ENCODE peak calls at places on chromosome 2, in six cellular contexts. X, D, G, Z, F and K are unnamed samples.

GRCh38 chr2:169184074-169184473 is 114.7 kb downstream of the DHRS9 start:
- DNase-seq in D (no peak), G (no peak), Z (no peak), F (no peak), X (no peak), K (no peak)

GRCh38 chr2:10405441-10405840 is 42.7 kb downstream of the ODC1 start:
- DNase-seq in Z (no peak), G (no peak), D (peak), X (peak), F (no peak), K (no peak)

GRCh38 chr2:62413116-62413663 is 92.8 kb downstream of the TMEM17 start:
- DNase-seq in D (no peak), G (no peak), F (no peak), Z (no peak), X (no peak), K (no peak)

GRCh38 chr2:40403233-40403841 is 48.6 kb downstream of the SLC8A1 start:
- DNase-seq in G (no peak), F (no peak), Z (no peak), X (peak), D (peak), K (no peak)

GRCh38 chr2:174761837-174762236 is 2.4 kb downstream of the CHRNA1 start:
- DNase-seq in D (no peak), Z (no peak), F (no peak), X (no peak), G (no peak), K (no peak)

GRCh38 chr2:224584111-224584764 is 925 bp downstream of the CUL3 start:
- DNase-seq in X (no peak), Z (peak), D (peak), G (peak), F (peak), K (peak)

GRCh38 chr2:38765551-38765950 is 12.5 kb upstream of the GEMIN6 start:
- DNase-seq in D (no peak), F (no peak), X (no peak), Z (no peak), G (no peak), K (no peak)

GRCh38 chr2:215728504-215729065 is 284.8 kb downstream of the MREG start:
- DNase-seq in X (peak), Z (no peak), D (peak), F (no peak), G (no peak), K (no peak)

GRCh38 chr2:157565550-157565949 is 63.1 kb downstream of the ACVR1C start:
- DNase-seq in D (no peak), Z (no peak), X (no peak), F (no peak), G (no peak), K (no peak)

GRCh38 chr2:5242751-5243150 is 449.4 kb upstream of the SOX11 start:
- DNase-seq in G (no peak), F (no peak), X (no peak), D (no peak), Z (no peak), K (no peak)

DNA sequence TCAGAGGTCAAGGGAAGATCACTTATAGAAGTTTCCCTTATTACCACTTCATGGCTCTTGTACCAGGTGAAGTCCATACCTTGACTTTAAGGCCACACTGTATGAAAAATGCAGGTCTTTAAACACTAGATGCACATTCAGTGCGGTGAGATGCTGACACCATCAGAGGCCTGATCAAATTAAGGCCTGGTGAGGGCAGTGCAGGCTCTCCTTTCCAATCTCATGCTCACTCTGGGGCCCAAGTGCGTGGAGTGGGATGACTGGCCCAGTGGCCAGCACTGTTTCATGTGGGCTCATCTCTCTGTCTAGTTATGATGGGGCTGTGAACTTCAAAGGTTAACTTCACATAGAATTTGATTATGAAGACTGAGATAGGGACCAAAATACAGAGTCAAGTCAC is 281.1 kb downstream of the SLC4A3 start:
- DNase-seq in Z (no peak), F (no peak), G (no peak), D (no peak), X (no peak), K (no peak)
- TF ChIP-seq CTCF in Z (no peak), F (no peak), G (no peak), D (no peak), X (peak), K (no peak)

GRCh38 chr2:23697676-23698075 is 229.2 kb downstream of the ATAD2B start:
- DNase-seq in D (peak), X (no peak), G (no peak), F (no peak), Z (no peak), K (no peak)
- TF ChIP-seq CTCF in D (no peak), X (no peak), G (no peak), F (no peak), Z (no peak), K (no peak)

GRCh38 chr2:12317853-12318426 is 398.8 kb upstream of the TRIB2 start:
- DNase-seq in Z (peak), F (no peak), G (no peak), D (peak), X (peak), K (no peak)
- TF ChIP-seq CTCF in Z (no peak), F (no peak), G (no peak), D (no peak), X (no peak), K (no peak)

GRCh38 chr2:237472909-237473308 is 14.1 kb upstream of the MLPH start:
- DNase-seq in F (no peak), D (no peak), Z (no peak), X (no peak), G (no peak), K (no peak)

GRCh38 chr2:237473474-237474453 is 13.3 kb upstream of the MLPH start:
- DNase-seq in F (no peak), Z (no peak), X (no peak), D (no peak), G (no peak), K (no peak)

GRCh38 chr2:237474511-237474911 is 12.5 kb upstream of the MLPH start:
- DNase-seq in G (no peak), X (no peak), F (no peak), D (no peak), Z (no peak), K (no peak)

GRCh38 chr2:237475704-237476107 is 11.3 kb upstream of the MLPH start:
- DNase-seq in F (no peak), X (no peak), D (peak), G (peak), Z (no peak), K (no peak)

DNA sequence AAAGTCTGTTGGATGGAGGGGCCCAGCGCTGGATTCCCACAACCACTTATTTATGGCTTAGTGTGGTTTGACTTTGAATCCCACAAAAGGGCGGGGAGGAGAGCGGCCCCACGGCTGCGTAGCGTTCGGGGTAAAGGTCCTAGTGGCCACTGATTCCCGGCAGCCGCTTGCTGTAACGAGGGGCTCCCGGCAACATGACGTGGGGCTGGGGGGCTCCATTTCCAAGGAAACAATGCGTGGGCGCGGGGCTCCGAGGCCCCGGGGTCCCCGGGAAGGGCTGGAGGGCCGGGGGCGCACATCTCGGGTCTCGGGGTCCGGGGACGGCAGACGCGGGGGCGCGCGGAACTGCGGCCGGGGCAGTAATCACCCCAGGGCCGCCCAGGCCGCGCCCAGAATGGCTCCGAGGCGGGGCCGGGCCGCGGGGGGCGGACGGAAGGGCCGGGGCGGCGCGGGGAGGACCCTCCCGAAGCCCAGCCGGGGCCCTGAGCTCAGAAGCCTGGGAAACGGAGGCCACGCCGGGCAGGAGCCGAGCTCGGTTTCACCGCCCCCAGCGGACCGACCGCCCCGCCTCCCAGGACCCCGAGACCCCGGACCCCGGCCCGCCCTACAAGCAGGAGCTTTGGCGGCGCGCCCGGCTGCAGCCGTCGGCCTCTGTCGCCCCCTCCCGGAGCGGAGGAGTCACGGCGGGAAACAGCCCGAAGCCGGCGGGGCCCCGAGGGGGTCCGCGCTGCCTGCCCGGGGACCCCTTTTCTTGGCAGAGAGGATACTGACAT is 11.9 kb upstream of the MLPH start:
- DNase-seq in X (no peak), Z (peak), G (peak), D (peak), F (peak), K (peak)
- TF ChIP-seq CTCF in X (peak), Z (peak), G (peak), D (peak), F (peak), K (peak)

DNA sequence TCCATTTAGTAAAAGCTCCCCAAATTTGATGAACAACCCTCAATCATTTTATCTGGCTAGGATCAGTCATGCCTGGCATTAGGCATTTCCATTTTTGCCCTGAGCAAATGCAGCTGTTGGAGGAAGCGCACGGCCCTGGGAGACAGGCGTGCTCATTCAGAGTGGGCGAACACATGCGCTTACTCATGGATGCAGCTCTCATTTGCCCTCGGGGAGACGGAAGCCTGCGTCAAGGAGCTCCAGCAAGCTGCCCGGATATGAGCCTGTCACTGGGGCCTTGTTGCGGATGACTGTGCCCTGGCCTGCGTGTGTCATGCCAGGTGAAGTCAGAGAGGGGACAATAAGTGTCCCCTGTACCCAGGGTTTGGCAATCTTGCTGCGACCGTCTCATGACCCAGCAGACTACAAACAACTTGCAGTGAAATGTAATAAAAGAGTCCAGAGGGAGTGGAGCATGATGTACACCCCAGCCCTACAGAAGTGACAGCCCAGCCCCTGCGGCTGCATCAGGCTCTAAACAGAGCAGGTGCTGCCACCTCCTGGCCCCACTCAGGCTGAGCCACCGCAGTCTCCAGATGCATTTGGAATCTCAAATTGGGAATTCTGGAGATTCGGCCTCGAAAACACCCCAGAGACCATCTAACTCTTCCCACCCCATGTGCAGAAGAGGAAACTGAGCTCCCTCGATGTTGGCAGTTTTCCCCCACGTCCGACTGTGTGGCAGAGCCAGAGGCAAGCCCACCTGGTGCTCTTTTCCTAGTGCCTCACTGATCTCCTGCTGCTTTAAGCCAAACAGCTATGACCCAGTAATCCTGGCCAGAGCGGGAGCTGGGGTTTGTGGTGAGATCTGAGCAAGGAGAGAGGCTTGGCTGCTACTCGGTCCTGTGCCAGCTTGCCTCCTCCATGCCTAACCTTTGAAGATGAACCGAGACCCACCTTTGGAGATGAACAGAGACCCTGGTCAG is 105.0 kb upstream of the ALK start:
- DNase-seq in D (peak), G (no peak), Z (no peak), F (peak), X (peak), K (peak)
- TF ChIP-seq CTCF in D (peak), G (no peak), Z (peak), F (peak), X (peak), K (peak)

GRCh38 chr2:96347395-96347794 is 11.8 kb downstream of the NCAPH start:
- DNase-seq in Z (no peak), G (no peak), X (no peak), D (no peak), F (no peak), K (no peak)

GRCh38 chr2:96342085-96342484 is 6.5 kb downstream of the NCAPH start:
- DNase-seq in X (no peak), Z (no peak), G (no peak), F (no peak), D (peak), K (no peak)

GRCh38 chr2:96344011-96344410 is 8.4 kb downstream of the NCAPH start:
- DNase-seq in X (no peak), F (no peak), D (no peak), Z (no peak), G (no peak), K (no peak)

GRCh38 chr2:96345868-96346452 is 10.4 kb downstream of the NCAPH start:
- DNase-seq in F (no peak), X (no peak), G (no peak), Z (no peak), D (no peak), K (no peak)

DNA sequence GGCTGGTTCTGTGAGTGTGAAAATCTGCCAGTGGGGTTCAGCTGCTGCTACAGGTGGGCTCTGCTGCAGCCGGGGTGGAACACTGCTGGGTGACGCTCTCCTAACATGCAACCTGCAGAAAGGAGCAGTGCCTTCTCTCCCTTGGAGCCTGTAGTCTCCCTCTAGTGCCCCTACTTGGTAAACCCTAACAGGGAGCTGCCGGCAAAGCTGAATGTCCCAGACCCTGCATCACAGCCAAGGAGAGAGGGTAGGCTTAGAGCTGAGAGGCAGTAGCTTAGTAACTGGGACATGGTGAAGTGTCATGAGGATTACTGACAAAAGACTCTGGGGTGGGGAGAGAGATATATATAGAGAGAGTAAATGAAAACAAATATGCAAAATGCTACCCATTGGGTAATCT is 9.8 kb downstream of the NCAPH start:
- DNase-seq in Z (no peak), F (no peak), G (no peak), X (no peak), D (no peak), K (no peak)
- TF ChIP-seq CTCF in Z (no peak), F (no peak), G (peak), X (peak), D (no peak), K (peak)

DNA sequence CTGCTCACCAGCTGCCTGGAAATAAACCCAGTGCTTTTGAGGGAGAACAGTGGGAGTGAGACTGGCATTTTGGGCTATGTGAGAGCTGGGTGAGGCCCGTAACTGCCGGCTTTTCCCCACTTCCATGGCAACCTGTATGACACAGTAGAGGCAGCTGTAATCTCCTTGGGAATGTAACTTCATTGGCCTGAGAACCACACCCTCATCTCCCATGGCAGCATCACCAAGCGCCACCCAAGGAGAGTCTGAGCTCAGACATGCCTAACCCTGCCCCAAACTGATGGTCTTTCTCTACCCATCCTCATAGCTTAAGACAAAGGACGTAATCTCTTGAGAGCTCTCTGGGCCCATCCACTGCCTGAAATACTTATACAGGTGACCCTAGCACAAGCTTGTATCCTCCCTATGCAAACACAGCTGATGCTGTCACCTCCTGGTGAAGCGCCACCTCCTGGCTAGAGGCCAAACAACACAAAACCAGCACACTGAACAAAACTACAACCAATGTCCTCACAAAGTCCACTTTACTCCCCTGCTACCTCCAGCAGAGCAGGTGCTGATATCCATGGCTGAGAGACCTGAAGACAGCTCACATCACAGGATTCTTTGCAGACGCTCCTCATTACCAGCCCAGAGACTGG is 763.4 kb upstream of the NRXN1 start:
- DNase-seq in G (no peak), F (peak), X (no peak), Z (peak), D (no peak), K (peak)
- TF ChIP-seq CTCF in G (no peak), F (peak), X (no peak), Z (peak), D (no peak), K (peak)